ENCODE peak calls at places on chromosome 16, in seven cellular contexts. One of them, this sample, is unnamed.

GRCh38 chr16:67395105-67395457 is 1.8 kb upstream of the TPPP3 start:
- DNase-seq in fibroblast of lung: no peak
- DNase-seq in stomach: no peak
- DNase-seq in mammary epithelial cell: no peak
- DNase-seq in psoas muscle: no peak
- DNase-seq in endothelial cell of umbilical vein: no peak
- DNase-seq in ascending aorta: no peak
- DNase-seq in this sample: no peak

GRCh38 chr16:27240948-27241531 is 27.5 kb downstream of the NSMCE1 start:
- DNase-seq in endothelial cell of umbilical vein: peak; percentile 73
- DNase-seq in psoas muscle: no peak
- DNase-seq in fibroblast of lung: peak; percentile 74
- DNase-seq in ascending aorta: peak; percentile 65
- DNase-seq in stomach: peak; percentile 21
- DNase-seq in mammary epithelial cell: no peak
- DNase-seq in this sample: peak; percentile 38

GRCh38 chr16:1056196-1056595 is 16.4 kb upstream of the SSTR5 start:
- DNase-seq in stomach: no peak
- DNase-seq in psoas muscle: no peak
- DNase-seq in fibroblast of lung: no peak
- DNase-seq in mammary epithelial cell: no peak
- DNase-seq in endothelial cell of umbilical vein: no peak
- DNase-seq in ascending aorta: no peak
- DNase-seq in this sample: no peak

GRCh38 chr16:578870-579405 is 9.2 kb downstream of the PIGQ start:
- DNase-seq in fibroblast of lung: peak; percentile 69
- DNase-seq in stomach: peak; percentile 85
- DNase-seq in mammary epithelial cell: no peak
- DNase-seq in psoas muscle: peak; percentile 91
- DNase-seq in ascending aorta: no peak
- DNase-seq in endothelial cell of umbilical vein: peak; percentile 76
- DNase-seq in this sample: peak; percentile 88

GRCh38 chr16:84562174-84562815 is 55.6 kb downstream of the COTL1 start:
- DNase-seq in ascending aorta: no peak
- DNase-seq in mammary epithelial cell: no peak
- DNase-seq in stomach: no peak
- DNase-seq in endothelial cell of umbilical vein: no peak
- DNase-seq in psoas muscle: peak; percentile 52
- DNase-seq in fibroblast of lung: no peak
- DNase-seq in this sample: peak; percentile 71

GRCh38 chr16:30927789-30928378 is 4.5 kb downstream of the FBXL19 start:
- DNase-seq in fibroblast of lung: peak; percentile 42
- DNase-seq in mammary epithelial cell: peak; percentile 56
- DNase-seq in stomach: no peak
- DNase-seq in psoas muscle: peak; percentile 69
- DNase-seq in ascending aorta: no peak
- DNase-seq in endothelial cell of umbilical vein: peak; percentile 36
- DNase-seq in this sample: no peak

GRCh38 chr16:85162478-85163277 is 50.4 kb upstream of the CIBAR2 start:
- DNase-seq in endothelial cell of umbilical vein: peak; percentile 46
- DNase-seq in stomach: no peak
- DNase-seq in ascending aorta: peak; percentile 89
- DNase-seq in fibroblast of lung: peak; percentile 86
- DNase-seq in psoas muscle: peak; percentile 89
- DNase-seq in mammary epithelial cell: no peak
- DNase-seq in this sample: no peak

GRCh38 chr16:67653131-67654068 is 6.7 kb downstream of the ACD start:
- DNase-seq in ascending aorta: no peak
- DNase-seq in psoas muscle: peak; percentile 47
- DNase-seq in endothelial cell of umbilical vein: no peak
- DNase-seq in stomach: no peak
- DNase-seq in fibroblast of lung: no peak
- DNase-seq in mammary epithelial cell: no peak
- DNase-seq in this sample: peak; percentile 41

GRCh38 chr16:20763461-20764232 is at the start of gene ACSM3:
- DNase-seq in psoas muscle: no peak
- DNase-seq in mammary epithelial cell: peak; percentile 81
- DNase-seq in endothelial cell of umbilical vein: peak; percentile 46
- DNase-seq in ascending aorta: peak; percentile 70
- DNase-seq in fibroblast of lung: peak; percentile 83
- DNase-seq in stomach: peak; percentile 78
- DNase-seq in this sample: no peak

GRCh38 chr16:54533856-54534490 is 247.4 kb upstream of the IRX3 start:
- DNase-seq in stomach: no peak
- DNase-seq in psoas muscle: no peak
- DNase-seq in fibroblast of lung: no peak
- DNase-seq in endothelial cell of umbilical vein: no peak
- DNase-seq in mammary epithelial cell: no peak
- DNase-seq in ascending aorta: no peak
- DNase-seq in this sample: no peak

GRCh38 chr16:49338867-49339266 is 34.7 kb upstream of the C16orf78 start:
- DNase-seq in endothelial cell of umbilical vein: no peak
- DNase-seq in mammary epithelial cell: no peak
- DNase-seq in psoas muscle: no peak
- DNase-seq in stomach: peak; percentile 3
- DNase-seq in fibroblast of lung: no peak
- DNase-seq in ascending aorta: no peak
- DNase-seq in this sample: no peak

GRCh38 chr16:28524544-28525179 is 14.1 kb downstream of the NUPR1 start:
- DNase-seq in psoas muscle: no peak
- DNase-seq in ascending aorta: no peak
- DNase-seq in stomach: no peak
- DNase-seq in mammary epithelial cell: no peak
- DNase-seq in fibroblast of lung: no peak
- DNase-seq in endothelial cell of umbilical vein: no peak
- DNase-seq in this sample: no peak

DNA sequence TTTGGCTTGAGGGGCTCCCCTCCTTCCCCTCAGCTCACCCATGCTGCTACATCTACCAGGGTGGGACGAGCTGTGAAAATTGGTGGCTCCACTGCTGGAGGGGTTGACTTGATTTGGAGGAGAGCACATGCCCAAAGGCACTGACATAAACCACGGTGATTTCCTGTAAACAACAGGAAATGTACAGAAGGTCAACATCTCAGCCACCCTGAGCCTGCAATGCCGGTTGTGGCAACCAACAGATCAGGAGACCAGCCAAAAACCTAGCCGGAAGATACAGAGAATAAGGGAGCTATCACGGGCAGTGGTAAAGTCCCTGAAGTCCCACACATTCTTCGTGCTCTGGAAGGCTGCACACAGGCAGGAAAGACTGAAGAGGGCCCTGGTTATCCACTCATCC is 56.3 kb downstream of the ADCY9 start:
- DNase-seq in endothelial cell of umbilical vein: no peak
- DNase-seq in mammary epithelial cell: no peak
- DNase-seq in psoas muscle: no peak
- DNase-seq in ascending aorta: no peak
- DNase-seq in stomach: no peak
- DNase-seq in fibroblast of lung: no peak
- DNase-seq in this sample: no peak
- H3K27ac ChIP-seq in endothelial cell of umbilical vein: no peak overlapping the region
- H3K27ac ChIP-seq in mammary epithelial cell: no peak overlapping the region
- H3K27ac ChIP-seq in psoas muscle: peak overlapping the region; percentile 44
- H3K27ac ChIP-seq in ascending aorta: no peak overlapping the region
- H3K27ac ChIP-seq in stomach: no peak overlapping the region
- H3K27ac ChIP-seq in fibroblast of lung: no peak overlapping the region
- H3K27ac ChIP-seq in this sample: no peak overlapping the region

DNA sequence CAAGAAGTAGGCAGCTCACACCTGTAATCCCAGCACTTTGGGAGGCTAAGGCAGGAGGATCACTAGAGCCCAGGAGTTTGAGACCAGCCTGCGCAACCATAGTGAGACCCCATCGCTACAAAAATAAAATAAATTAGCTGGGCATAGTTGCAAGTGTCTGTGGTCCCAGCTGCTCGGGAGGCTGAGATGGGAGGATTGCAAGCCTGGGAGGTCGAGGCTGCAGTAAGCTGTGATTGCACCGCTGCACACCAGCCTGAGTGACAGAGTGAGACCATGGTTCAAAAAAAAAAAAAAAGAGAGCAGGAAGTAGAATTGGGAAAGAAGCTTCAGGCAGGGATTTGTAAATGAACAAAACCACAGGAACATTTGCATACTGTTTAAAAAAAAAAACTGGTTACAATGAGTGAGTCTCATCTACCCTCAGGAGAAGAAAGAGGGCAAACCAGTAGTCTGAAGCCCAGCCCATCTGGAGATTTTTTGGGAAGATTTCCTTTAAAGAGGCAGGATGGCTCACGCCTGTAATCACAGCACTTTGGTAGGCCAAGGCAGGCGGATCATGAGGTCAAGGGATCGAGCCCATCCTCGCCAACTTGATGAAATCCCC is 7.9 kb downstream of the MPV17L start:
- DNase-seq in ascending aorta: no peak
- DNase-seq in psoas muscle: no peak
- DNase-seq in fibroblast of lung: no peak
- DNase-seq in mammary epithelial cell: peak; percentile 70
- DNase-seq in stomach: no peak
- DNase-seq in endothelial cell of umbilical vein: no peak
- DNase-seq in this sample: no peak
- H3K36me3 ChIP-seq in ascending aorta: no peaks in the 10 kb centered on the region
- H3K36me3 ChIP-seq in psoas muscle: peaks cover 44% of the 10 kb centered on the region
- H3K36me3 ChIP-seq in fibroblast of lung: no peaks in the 10 kb centered on the region
- H3K36me3 ChIP-seq in mammary epithelial cell: no peaks in the 10 kb centered on the region
- H3K36me3 ChIP-seq in stomach: peaks cover 19% of the 10 kb centered on the region
- H3K36me3 ChIP-seq in endothelial cell of umbilical vein: no peaks in the 10 kb centered on the region
- H3K36me3 ChIP-seq in this sample: no peaks in the 10 kb centered on the region

GRCh38 chr16:86628614-86629013 is 50.3 kb downstream of the FOXL1 start:
- DNase-seq in psoas muscle: no peak
- DNase-seq in ascending aorta: no peak
- DNase-seq in mammary epithelial cell: no peak
- DNase-seq in endothelial cell of umbilical vein: no peak
- DNase-seq in stomach: no peak
- DNase-seq in fibroblast of lung: no peak
- DNase-seq in this sample: no peak

GRCh38 chr16:86632944-86633343 is 54.6 kb downstream of the FOXL1 start:
- DNase-seq in stomach: no peak
- DNase-seq in mammary epithelial cell: no peak
- DNase-seq in fibroblast of lung: no peak
- DNase-seq in endothelial cell of umbilical vein: no peak
- DNase-seq in psoas muscle: no peak
- DNase-seq in ascending aorta: no peak
- DNase-seq in this sample: no peak

GRCh38 chr16:86632206-86632605 is 53.9 kb downstream of the FOXL1 start:
- DNase-seq in fibroblast of lung: no peak
- DNase-seq in stomach: no peak
- DNase-seq in mammary epithelial cell: no peak
- DNase-seq in ascending aorta: no peak
- DNase-seq in psoas muscle: no peak
- DNase-seq in endothelial cell of umbilical vein: no peak
- DNase-seq in this sample: no peak

GRCh38 chr16:86631441-86631840 is 53.1 kb downstream of the FOXL1 start:
- DNase-seq in fibroblast of lung: no peak
- DNase-seq in psoas muscle: no peak
- DNase-seq in ascending aorta: no peak
- DNase-seq in stomach: no peak
- DNase-seq in mammary epithelial cell: peak; percentile 54
- DNase-seq in endothelial cell of umbilical vein: no peak
- DNase-seq in this sample: no peak

DNA sequence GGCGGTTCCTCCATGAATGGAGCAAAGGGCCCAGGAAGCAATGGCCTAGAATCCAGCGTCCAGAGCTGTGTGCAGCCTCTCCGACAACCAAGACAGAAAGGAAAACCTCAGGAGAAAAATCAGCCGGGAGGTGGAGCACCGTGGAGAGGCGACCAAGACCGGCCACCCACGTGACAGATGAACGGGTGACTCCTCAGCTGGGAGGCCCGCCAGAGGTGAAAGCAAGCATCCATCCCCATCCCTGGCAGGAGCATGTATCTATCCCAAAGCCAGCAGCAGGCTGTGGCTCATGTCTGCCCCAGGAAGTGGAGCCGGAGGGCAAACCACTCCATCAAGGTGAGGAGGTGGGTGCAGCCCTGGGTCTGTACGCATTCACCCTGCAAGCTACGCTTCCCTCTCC is 52.1 kb downstream of the FOXL1 start:
- DNase-seq in psoas muscle: no peak
- DNase-seq in mammary epithelial cell: no peak
- DNase-seq in ascending aorta: no peak
- DNase-seq in endothelial cell of umbilical vein: no peak
- DNase-seq in fibroblast of lung: no peak
- DNase-seq in stomach: no peak
- DNase-seq in this sample: no peak
- TF ChIP-seq CTCF in psoas muscle: no peak
- TF ChIP-seq CTCF in mammary epithelial cell: no peak
- TF ChIP-seq CTCF in ascending aorta: no peak
- TF ChIP-seq CTCF in endothelial cell of umbilical vein: no peak
- TF ChIP-seq CTCF in fibroblast of lung: no peak
- TF ChIP-seq CTCF in stomach: no peak
- TF ChIP-seq CTCF in this sample: no peak

GRCh38 chr16:57971848-57972247 is 920 bp upstream of the CNGB1 start:
- DNase-seq in mammary epithelial cell: no peak
- DNase-seq in stomach: no peak
- DNase-seq in psoas muscle: peak; percentile 3
- DNase-seq in ascending aorta: no peak
- DNase-seq in endothelial cell of umbilical vein: no peak
- DNase-seq in fibroblast of lung: no peak
- DNase-seq in this sample: no peak
- H3K27ac ChIP-seq in mammary epithelial cell: no peak overlapping the region
- H3K27ac ChIP-seq in stomach: no peak overlapping the region
- H3K27ac ChIP-seq in psoas muscle: no peak overlapping the region
- H3K27ac ChIP-seq in ascending aorta: no peak overlapping the region
- H3K27ac ChIP-seq in endothelial cell of umbilical vein: no peak overlapping the region
- H3K27ac ChIP-seq in fibroblast of lung: no peak overlapping the region
- H3K27ac ChIP-seq in this sample: no peak overlapping the region

DNA sequence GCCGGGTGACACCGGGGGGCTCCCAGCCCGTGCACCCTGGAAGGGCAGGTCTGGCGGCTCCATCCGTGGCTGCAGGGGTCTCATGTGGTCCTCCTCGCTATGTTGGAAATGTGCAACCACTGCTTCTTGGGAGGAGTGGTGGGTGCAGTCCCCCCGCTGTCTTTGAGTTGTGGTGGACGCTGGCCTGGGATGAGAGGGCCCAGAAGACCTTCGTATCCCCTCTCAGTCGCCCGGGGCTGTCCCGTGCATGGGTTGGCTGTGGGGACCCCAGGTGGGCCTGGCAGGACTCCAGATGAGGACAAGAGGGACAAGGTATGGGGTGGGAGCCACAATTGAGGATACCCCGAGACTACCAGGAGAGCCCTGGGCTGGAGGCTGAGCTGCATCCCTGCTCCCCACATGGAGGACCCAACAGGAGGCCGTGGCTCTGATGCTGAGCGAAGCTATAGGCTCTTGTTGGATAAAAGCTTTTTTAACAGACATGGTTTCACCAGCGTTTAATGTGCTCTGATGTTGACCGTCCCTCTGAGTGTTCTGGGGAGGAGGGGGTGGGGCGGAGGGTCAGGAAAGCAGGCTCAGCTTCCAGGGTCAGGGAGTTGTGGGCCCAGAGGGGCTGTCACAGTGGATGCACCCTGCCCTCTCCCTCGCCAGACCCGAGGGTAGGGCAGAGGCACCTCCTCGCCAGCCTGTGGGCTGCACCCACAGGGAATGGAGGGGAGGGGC is 5.5 kb downstream of the SPATA2L start:
- DNase-seq in psoas muscle: peak; percentile 50
- DNase-seq in stomach: no peak
- DNase-seq in fibroblast of lung: no peak
- DNase-seq in endothelial cell of umbilical vein: no peak
- DNase-seq in mammary epithelial cell: no peak
- DNase-seq in ascending aorta: no peak
- DNase-seq in this sample: peak; percentile 48
- H3K36me3 ChIP-seq in psoas muscle: peaks cover 47% of the 10 kb centered on the region
- H3K36me3 ChIP-seq in stomach: peaks cover 67% of the 10 kb centered on the region
- H3K36me3 ChIP-seq in fibroblast of lung: peaks cover 40% of the 10 kb centered on the region
- H3K36me3 ChIP-seq in endothelial cell of umbilical vein: peaks cover 34% of the 10 kb centered on the region
- H3K36me3 ChIP-seq in mammary epithelial cell: peaks cover 8% of the 10 kb centered on the region
- H3K36me3 ChIP-seq in ascending aorta: peaks cover 24% of the 10 kb centered on the region
- H3K36me3 ChIP-seq in this sample: peaks cover 66% of the 10 kb centered on the region